ENCODE peak calls at places on chromosomes 3 and 15, in ten cellular contexts. X, B, K, U, J, W, P, I, D and O are unnamed samples.
A peak's percentile ranks its signal among the peaks of the same experiment; 100 is the strongest.

GRCh38 chr15:38354321-38354929 is 99.5 kb upstream of the FAM98B start:
- DNase-seq in X (peak; percentile 37), B (peak; percentile 53), K (no peak), U (peak; percentile 47), J (peak; percentile 82), W (peak; percentile 21), P (peak; percentile 73), I (peak; percentile 70), D (peak; percentile 37), O (peak; percentile 25)

GRCh38 chr3:64186667-64187064 is 38.6 kb downstream of the PRICKLE2 start:
- DNase-seq in X (no peak), B (no peak), K (no peak), U (no peak), J (no peak), W (no peak), P (no peak), I (no peak), D (no peak), O (no peak)

GRCh38 chr15:47987908-47988532 is 132.8 kb upstream of the SLC24A5 start:
- DNase-seq in X (peak; percentile 29), B (peak; percentile 45), K (no peak), U (peak; percentile 8), J (peak; percentile 78), W (no peak), P (peak; percentile 71), I (no peak), D (peak; percentile 31), O (peak; percentile 43)

GRCh38 chr3:40731445-40731844 is 206.7 kb downstream of the ZNF621 start:
- DNase-seq in X (no peak), B (no peak), K (no peak), U (no peak), J (no peak), W (no peak), P (no peak), I (no peak), D (no peak), O (no peak)

GRCh38 chr3:43948013-43948412 is 257.3 kb downstream of the ABHD5 start:
- DNase-seq in X (no peak), B (no peak), K (no peak), U (no peak), J (no peak), W (no peak), P (no peak), I (no peak), D (peak; percentile 42), O (no peak)

GRCh38 chr3:17749281-17749680 is 6.8 kb upstream of the TBC1D5 start:
- DNase-seq in X (no peak), B (no peak), K (no peak), U (no peak), J (peak; percentile 33), W (no peak), P (no peak), I (no peak), D (no peak), O (no peak)

GRCh38 chr3:52038227-52038626 is 18.1 kb downstream of the DUSP7 start:
- DNase-seq in X (no peak), B (no peak), K (no peak), U (no peak), J (peak; percentile 17), W (no peak), P (no peak), I (no peak), D (no peak), O (no peak)

GRCh38 chr3:65539620-65540019 is 499.1 kb downstream of the MAGI1 start:
- DNase-seq in X (no peak), B (no peak), K (no peak), U (no peak), J (no peak), W (no peak), P (no peak), I (no peak), D (no peak), O (no peak)

GRCh38 chr3:179260949-179261765 is 10.2 kb upstream of the KCNMB3 start:
- DNase-seq in X (peak; percentile 4), B (peak; percentile 95), K (peak; percentile 82), U (no peak), J (peak; percentile 88), W (peak; percentile 87), P (peak; percentile 79), I (peak; percentile 79), D (peak; percentile 45), O (no peak)

GRCh38 chr3:151383956-151384355 is 597 bp downstream of the P2RY12 start:
- DNase-seq in X (no peak), B (no peak), K (no peak), U (no peak), J (no peak), W (no peak), P (no peak), I (no peak), D (no peak), O (no peak)

GRCh38 chr3:150945226-150945625 is 27.3 kb downstream of the CLRN1 start:
- DNase-seq in X (no peak), B (no peak), K (no peak), U (no peak), J (peak; percentile 92), W (no peak), P (no peak), I (no peak), D (peak; percentile 86), O (peak; percentile 68)

GRCh38 chr3:160474416-160474838 is 24.8 kb upstream of the TRIM59 start:
- DNase-seq in X (no peak), B (peak; percentile 27), K (no peak), U (no peak), J (peak; percentile 74), W (no peak), P (no peak), I (no peak), D (peak; percentile 64), O (peak; percentile 64)

GRCh38 chr15:75109731-75110130 is 86.3 kb downstream of the PPCDC start:
- DNase-seq in X (no peak), B (no peak), K (no peak), U (no peak), J (no peak), W (no peak), P (no peak), I (no peak), D (no peak), O (no peak)
- TF ChIP-seq CTCF in X (no peak), B (no peak), K (no peak), U (no peak), J (no peak), W (no peak), P (no peak), I (no peak), D (no peak), O (no peak)

DNA sequence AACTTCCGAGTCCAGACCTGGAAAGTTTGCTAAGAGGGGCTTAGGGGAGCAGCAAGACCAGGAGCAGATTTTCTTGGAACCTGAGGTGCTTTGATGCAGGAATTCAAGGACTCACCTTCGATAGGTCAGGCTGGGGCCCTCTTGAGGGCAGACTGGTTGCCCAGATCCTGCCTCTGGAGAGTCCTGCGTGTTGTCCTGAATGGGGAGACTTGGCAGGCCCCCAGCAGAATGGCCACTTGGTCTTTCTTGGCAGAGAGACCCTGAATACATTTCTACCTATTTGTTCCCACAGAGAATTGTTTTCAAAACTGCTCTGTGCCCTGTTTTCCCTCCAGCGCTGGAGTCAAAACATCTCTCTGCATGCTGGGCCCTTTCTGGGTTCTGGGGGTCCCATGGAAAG is 4.2 kb downstream of the KLF13 start:
- DNase-seq in X (no peak), B (no peak), K (no peak), U (no peak), J (no peak), W (no peak), P (no peak), I (no peak), D (no peak), O (no peak)
- H3K4me3 ChIP-seq in X (no peak overlapping the region), B (no peak overlapping the region), K (no peak overlapping the region), U (no peak overlapping the region), J (no peak overlapping the region), W (no peak overlapping the region), P (no peak overlapping the region), I (peak overlapping the region; percentile 77), D (no peak overlapping the region), O (no peak overlapping the region)

GRCh38 chr15:36738817-36739216 is 159.4 kb downstream of the CDIN1 start:
- DNase-seq in X (no peak), B (no peak), K (no peak), U (no peak), J (no peak), W (no peak), P (no peak), I (no peak), D (no peak), O (no peak)
- TF ChIP-seq CTCF in X (no peak), B (no peak), K (no peak), U (no peak), J (no peak), W (no peak), P (no peak), I (no peak), D (no peak), O (no peak)

GRCh38 chr15:99104788-99105515 is at the start of gene SYNM:
- DNase-seq in X (no peak), B (peak; percentile 98), K (peak; percentile 58), U (no peak), J (peak; percentile 90), W (peak; percentile 47), P (peak; percentile 80), I (no peak), D (peak; percentile 45), O (peak; percentile 12)

GRCh38 chr15:99103279-99103678 is 1.6 kb upstream of the SYNM start:
- DNase-seq in X (no peak), B (no peak), K (no peak), U (no peak), J (no peak), W (no peak), P (no peak), I (no peak), D (no peak), O (no peak)

GRCh38 chr15:99106417-99107220 is 1.7 kb downstream of the SYNM start:
- DNase-seq in X (peak; percentile 89), B (no peak), K (no peak), U (no peak), J (peak; percentile 43), W (no peak), P (no peak), I (no peak), D (no peak), O (no peak)

GRCh38 chr15:99102332-99103235 is 2.3 kb upstream of the SYNM start:
- DNase-seq in X (no peak), B (peak; percentile 4), K (no peak), U (no peak), J (no peak), W (no peak), P (no peak), I (peak; percentile 41), D (no peak), O (no peak)

DNA sequence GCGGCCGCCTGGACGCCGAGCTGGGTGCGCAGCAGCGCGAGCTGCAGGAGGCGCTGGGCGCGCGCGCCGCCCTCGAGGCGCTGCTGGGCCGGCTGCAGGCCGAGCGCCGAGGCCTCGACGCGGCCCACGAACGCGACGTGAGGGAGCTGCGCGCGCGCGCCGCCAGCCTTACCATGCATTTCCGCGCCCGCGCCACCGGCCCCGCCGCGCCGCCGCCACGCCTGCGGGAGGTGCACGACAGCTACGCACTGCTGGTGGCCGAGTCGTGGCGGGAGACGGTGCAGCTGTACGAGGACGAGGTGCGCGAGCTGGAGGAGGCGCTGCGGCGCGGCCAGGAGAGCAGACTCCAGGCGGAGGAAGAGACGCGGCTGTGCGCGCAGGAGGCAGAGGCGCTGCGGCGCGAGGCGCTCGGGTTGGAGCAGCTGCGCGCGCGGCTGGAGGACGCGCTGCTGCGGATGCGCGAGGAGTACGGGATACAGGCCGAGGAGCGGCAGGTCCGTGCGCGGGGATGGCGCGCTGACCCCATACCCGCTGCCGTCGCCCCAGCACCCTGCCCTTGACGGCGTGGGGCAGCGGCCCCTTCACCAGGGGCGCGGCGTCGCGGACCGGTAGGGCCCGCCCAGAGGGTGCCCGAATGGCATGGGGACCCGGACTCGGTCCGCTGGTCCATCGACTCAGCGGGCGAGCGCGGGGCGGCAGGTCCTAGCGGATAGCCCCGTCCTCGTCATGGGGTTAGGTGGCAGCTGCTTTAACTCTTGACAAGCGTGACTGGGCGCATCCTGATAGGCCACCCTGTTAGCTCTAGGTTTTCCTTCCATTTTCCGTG is 849 bp downstream of the SYNM start:
- DNase-seq in X (no peak), B (peak; percentile 79), K (no peak), U (no peak), J (peak; percentile 83), W (peak; percentile 49), P (no peak), I (peak; percentile 52), D (peak; percentile 65), O (no peak)
- H3K4me3 ChIP-seq in X (peak overlapping the region; percentile 62), B (peak overlapping the region; percentile 61), K (peak overlapping the region; percentile 45), U (peak overlapping the region; percentile 76), J (peak overlapping the region; percentile 49), W (no peak overlapping the region), P (no peak overlapping the region), I (no peak overlapping the region), D (peak overlapping the region; percentile 57), O (peak overlapping the region; percentile 34)